ENCODE peak calls at places on chromosomes 12 and 14, in six cellular contexts. One of them, this sample, is unnamed.
A peak's percentile ranks its signal among the peaks of the same experiment; 100 is the strongest.

GRCh38 chr14:21933681-21934080 is 260.1 kb upstream of the OR4E1 start:
- DNase-seq in neuronal stem cell: no peak
- DNase-seq in H9: no peak
- DNase-seq in mesenchymal stem cell: no peak
- DNase-seq in IMR-90: no peak
- DNase-seq in mesendoderm: no peak
- DNase-seq in this sample: no peak

GRCh38 chr12:98752726-98753125 is 107.6 kb downstream of the APAF1 start:
- DNase-seq in neuronal stem cell: no peak
- DNase-seq in mesendoderm: peak; percentile 32
- DNase-seq in IMR-90: peak; percentile 69
- DNase-seq in H9: no peak
- DNase-seq in mesenchymal stem cell: no peak
- DNase-seq in this sample: no peak

GRCh38 chr12:3216726-3217682 is 139.8 kb downstream of the TSPAN9 start:
- DNase-seq in mesenchymal stem cell: peak; percentile 92
- DNase-seq in neuronal stem cell: no peak
- DNase-seq in mesendoderm: no peak
- DNase-seq in IMR-90: peak; percentile 88
- DNase-seq in H9: no peak
- DNase-seq in this sample: no peak

GRCh38 chr12:91347686-91348085 is 165.1 kb upstream of the DCN start:
- DNase-seq in mesendoderm: no peak
- DNase-seq in mesenchymal stem cell: no peak
- DNase-seq in H9: no peak
- DNase-seq in neuronal stem cell: no peak
- DNase-seq in IMR-90: no peak
- DNase-seq in this sample: peak; percentile 59

GRCh38 chr14:94341654-94342333 is 18.7 kb upstream of the SERPINA6 start:
- DNase-seq in IMR-90: no peak
- DNase-seq in neuronal stem cell: no peak
- DNase-seq in H9: no peak
- DNase-seq in mesenchymal stem cell: no peak
- DNase-seq in mesendoderm: no peak
- DNase-seq in this sample: no peak

GRCh38 chr12:59085680-59086079 is 165.4 kb upstream of the LRIG3 start:
- DNase-seq in neuronal stem cell: no peak
- DNase-seq in IMR-90: no peak
- DNase-seq in H9: no peak
- DNase-seq in mesenchymal stem cell: no peak
- DNase-seq in mesendoderm: no peak
- DNase-seq in this sample: no peak

GRCh38 chr12:103928736-103929050 is 1.5 kb upstream of the HSP90B1 start:
- DNase-seq in H9: no peak
- DNase-seq in neuronal stem cell: no peak
- DNase-seq in mesendoderm: no peak
- DNase-seq in mesenchymal stem cell: no peak
- DNase-seq in IMR-90: no peak
- DNase-seq in this sample: no peak

GRCh38 chr12:49984476-49984890 is 11.7 kb downstream of the AQP6 start:
- DNase-seq in IMR-90: no peak
- DNase-seq in neuronal stem cell: no peak
- DNase-seq in mesendoderm: peak; percentile 65
- DNase-seq in mesenchymal stem cell: peak; percentile 38
- DNase-seq in H9: no peak
- DNase-seq in this sample: no peak

GRCh38 chr14:50056457-50056856 is 59.9 kb downstream of the VCPKMT start:
- DNase-seq in IMR-90: no peak
- DNase-seq in mesendoderm: peak; percentile 41
- DNase-seq in H9: no peak
- DNase-seq in neuronal stem cell: no peak
- DNase-seq in mesenchymal stem cell: no peak
- DNase-seq in this sample: no peak

GRCh38 chr12:120175537-120175936 is 19.0 kb downstream of the GCN1 start:
- DNase-seq in mesendoderm: no peak
- DNase-seq in neuronal stem cell: no peak
- DNase-seq in H9: no peak
- DNase-seq in mesenchymal stem cell: no peak
- DNase-seq in IMR-90: no peak
- DNase-seq in this sample: peak; percentile 93

GRCh38 chr14:86363047-86363446 is 833.1 kb downstream of the FLRT2 start:
- DNase-seq in H9: no peak
- DNase-seq in IMR-90: no peak
- DNase-seq in neuronal stem cell: no peak
- DNase-seq in mesenchymal stem cell: no peak
- DNase-seq in mesendoderm: no peak
- DNase-seq in this sample: no peak

GRCh38 chr14:65352964-65353530 is 59.5 kb upstream of the FUT8 start:
- DNase-seq in mesenchymal stem cell: no peak
- DNase-seq in H9: no peak
- DNase-seq in IMR-90: no peak
- DNase-seq in mesendoderm: no peak
- DNase-seq in neuronal stem cell: no peak
- DNase-seq in this sample: no peak

GRCh38 chr14:65072937-65073336 is 29.4 kb downstream of the MAX start:
- DNase-seq in mesendoderm: no peak
- DNase-seq in neuronal stem cell: no peak
- DNase-seq in IMR-90: no peak
- DNase-seq in mesenchymal stem cell: no peak
- DNase-seq in H9: no peak
- DNase-seq in this sample: no peak

GRCh38 chr12:108214046-108214445 is 85.0 kb downstream of the WSCD2 start:
- DNase-seq in H9: no peak
- DNase-seq in IMR-90: no peak
- DNase-seq in mesenchymal stem cell: no peak
- DNase-seq in neuronal stem cell: no peak
- DNase-seq in mesendoderm: no peak
- DNase-seq in this sample: no peak

GRCh38 chr14:69625299-69626131 is 14.1 kb downstream of the SUSD6 start:
- DNase-seq in mesendoderm: no peak
- DNase-seq in IMR-90: peak; percentile 66
- DNase-seq in H9: no peak
- DNase-seq in neuronal stem cell: no peak
- DNase-seq in mesenchymal stem cell: peak; percentile 64
- DNase-seq in this sample: no peak

GRCh38 chr12:6341439-6342139 is at the start of gene TNFRSF1A:
- DNase-seq in IMR-90: peak; percentile 85
- DNase-seq in H9: peak; percentile 82
- DNase-seq in mesendoderm: peak; percentile 89
- DNase-seq in mesenchymal stem cell: peak; percentile 89
- DNase-seq in neuronal stem cell: no peak
- DNase-seq in this sample: peak; percentile 59

GRCh38 chr14:64296561-64296960 is 2.4 kb upstream of the ESR2 start:
- DNase-seq in H9: no peak
- DNase-seq in neuronal stem cell: no peak
- DNase-seq in mesendoderm: no peak
- DNase-seq in IMR-90: peak; percentile 15
- DNase-seq in mesenchymal stem cell: peak; percentile 26
- DNase-seq in this sample: no peak

GRCh38 chr14:20489093-20489994 is 16.0 kb upstream of the RNASE10 start:
- DNase-seq in IMR-90: peak; percentile 28
- DNase-seq in mesendoderm: no peak
- DNase-seq in neuronal stem cell: no peak
- DNase-seq in mesenchymal stem cell: no peak
- DNase-seq in H9: no peak
- DNase-seq in this sample: peak; percentile 31

GRCh38 chr14:49893309-49894213 is 679 bp downstream of the ARF6 start:
- DNase-seq in neuronal stem cell: peak; percentile 29
- DNase-seq in IMR-90: no peak
- DNase-seq in mesendoderm: peak; percentile 41
- DNase-seq in mesenchymal stem cell: peak; percentile 62
- DNase-seq in H9: no peak
- DNase-seq in this sample: peak; percentile 35

GRCh38 chr12:80829767-80830166 is 108.0 kb downstream of the LIN7A start:
- DNase-seq in mesendoderm: no peak
- DNase-seq in IMR-90: peak; percentile 13
- DNase-seq in mesenchymal stem cell: no peak
- DNase-seq in neuronal stem cell: no peak
- DNase-seq in H9: no peak
- DNase-seq in this sample: peak; percentile 42

GRCh38 chr12:23399402-23399933 is 550.0 kb downstream of the SOX5 start:
- DNase-seq in mesendoderm: no peak
- DNase-seq in neuronal stem cell: no peak
- DNase-seq in H9: no peak
- DNase-seq in mesenchymal stem cell: no peak
- DNase-seq in IMR-90: no peak
- DNase-seq in this sample: no peak

GRCh38 chr12:74365178-74365964 is 172.3 kb upstream of the ATXN7L3B start:
- DNase-seq in H9: peak; percentile 61
- DNase-seq in neuronal stem cell: no peak
- DNase-seq in mesendoderm: peak; percentile 73
- DNase-seq in mesenchymal stem cell: peak; percentile 26
- DNase-seq in IMR-90: peak; percentile 33
- DNase-seq in this sample: peak; percentile 40

GRCh38 chr12:114671664-114672476 is 12.1 kb downstream of the TBX3 start:
- DNase-seq in neuronal stem cell: peak; percentile 45
- DNase-seq in IMR-90: peak; percentile 69
- DNase-seq in mesenchymal stem cell: peak; percentile 72
- DNase-seq in mesendoderm: peak; percentile 81
- DNase-seq in H9: peak; percentile 75
- DNase-seq in this sample: no peak

GRCh38 chr14:83347874-83348273 is 1814.2 kb upstream of the SEL1L start:
- DNase-seq in neuronal stem cell: no peak
- DNase-seq in H9: no peak
- DNase-seq in IMR-90: peak; percentile 31
- DNase-seq in mesendoderm: no peak
- DNase-seq in mesenchymal stem cell: peak; percentile 2
- DNase-seq in this sample: no peak

GRCh38 chr12:65656904-65657351 is 167.4 kb upstream of the HMGA2 start:
- DNase-seq in IMR-90: peak; percentile 99
- DNase-seq in mesenchymal stem cell: peak; percentile 94
- DNase-seq in H9: no peak
- DNase-seq in mesendoderm: no peak
- DNase-seq in neuronal stem cell: no peak
- DNase-seq in this sample: no peak

GRCh38 chr12:39103552-39104165 is 198.3 kb upstream of the CPNE8 start:
- DNase-seq in mesendoderm: peak; percentile 82
- DNase-seq in neuronal stem cell: peak; percentile 65
- DNase-seq in H9: no peak
- DNase-seq in IMR-90: no peak
- DNase-seq in mesenchymal stem cell: peak; percentile 71
- DNase-seq in this sample: no peak

DNA sequence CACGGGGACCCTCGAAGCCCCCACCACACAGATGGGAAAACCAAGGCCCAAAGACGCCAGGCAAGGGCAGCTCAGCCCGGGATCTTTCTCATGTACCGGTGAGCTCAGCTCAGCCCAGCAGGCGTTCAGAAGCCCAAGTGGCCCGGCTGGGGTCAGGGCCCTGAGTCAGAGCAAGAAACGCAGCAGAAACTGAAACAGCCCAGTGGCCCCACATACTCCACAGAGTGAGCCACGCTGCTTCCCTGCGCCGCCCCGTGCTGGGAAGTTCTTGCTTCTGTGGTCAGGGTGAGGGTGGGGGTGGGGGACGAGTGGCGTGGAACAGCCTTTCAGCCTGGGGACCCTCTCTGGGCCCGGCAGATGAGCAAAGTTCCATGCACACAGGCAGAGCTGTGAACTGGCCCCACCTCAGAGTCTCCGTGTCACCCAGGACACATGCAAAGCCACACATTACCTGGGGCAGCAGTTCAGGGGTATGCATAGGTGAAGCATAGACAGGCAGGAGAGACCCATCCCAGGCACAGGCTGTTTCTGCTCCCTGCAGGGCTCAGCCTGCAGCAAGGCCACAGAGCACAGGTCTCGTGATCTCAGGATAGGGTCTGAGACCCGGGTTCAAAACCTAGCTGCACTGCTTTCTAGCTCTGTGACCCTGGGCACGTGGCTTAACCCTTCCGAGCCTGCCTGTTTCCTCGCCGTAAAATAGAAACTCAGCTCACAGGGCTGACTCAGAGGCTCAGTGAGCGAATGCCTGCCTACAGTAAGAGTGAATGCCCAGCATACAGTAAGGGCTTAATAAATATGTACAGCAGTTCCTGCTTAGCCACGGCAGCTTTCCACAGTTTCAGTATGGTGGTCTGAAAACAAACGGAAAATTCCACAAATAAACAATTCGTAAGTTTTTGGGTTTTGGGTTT is 21.6 kb downstream of the NCOR2 start:
- DNase-seq in mesenchymal stem cell: peak; percentile 98
- DNase-seq in neuronal stem cell: no peak
- DNase-seq in IMR-90: peak; percentile 43
- DNase-seq in H9: no peak
- DNase-seq in mesendoderm: no peak
- DNase-seq in this sample: no peak
- H2AK5ac ChIP-seq in mesenchymal stem cell: peak overlapping the region; percentile 93
- H2AK5ac ChIP-seq in neuronal stem cell: peak overlapping the region; percentile 39
- H2AK5ac ChIP-seq in IMR-90: no peak overlapping the region
- H2AK5ac ChIP-seq in H9: no peak overlapping the region
- H2AK5ac ChIP-seq in mesendoderm: no peak overlapping the region
- H2AK5ac ChIP-seq in this sample: no peak overlapping the region

DNA sequence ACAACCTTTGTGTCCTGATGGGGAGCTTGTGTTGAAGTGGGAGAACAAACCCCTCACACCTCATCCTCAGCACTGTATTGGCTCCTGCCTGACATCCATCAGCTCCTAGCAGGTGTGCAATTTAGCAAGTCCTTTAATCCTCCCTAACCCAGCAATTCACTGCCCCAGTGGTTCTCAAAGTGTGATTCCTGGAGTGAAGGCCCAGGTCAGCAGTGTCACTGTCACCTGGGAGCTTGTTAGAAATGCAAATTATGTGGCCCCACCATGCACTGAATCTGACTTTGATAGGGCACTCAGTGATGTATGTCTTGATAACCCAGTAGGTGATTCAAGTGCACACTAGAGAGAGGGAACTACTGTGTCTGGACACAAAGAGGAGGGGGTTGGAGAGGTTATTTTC is 133.6 kb downstream of the FGD4 start:
- DNase-seq in neuronal stem cell: no peak
- DNase-seq in mesendoderm: peak; percentile 25
- DNase-seq in mesenchymal stem cell: no peak
- DNase-seq in IMR-90: no peak
- DNase-seq in H9: no peak
- DNase-seq in this sample: no peak
- H3K23ac ChIP-seq in neuronal stem cell: no peak overlapping the region
- H3K23ac ChIP-seq in mesendoderm: no peak overlapping the region
- H3K23ac ChIP-seq in mesenchymal stem cell: no peak overlapping the region
- H3K23ac ChIP-seq in IMR-90: peak overlapping the region; percentile 82
- H3K23ac ChIP-seq in H9: no peak overlapping the region
- H3K23ac ChIP-seq in this sample: no peak overlapping the region

DNA sequence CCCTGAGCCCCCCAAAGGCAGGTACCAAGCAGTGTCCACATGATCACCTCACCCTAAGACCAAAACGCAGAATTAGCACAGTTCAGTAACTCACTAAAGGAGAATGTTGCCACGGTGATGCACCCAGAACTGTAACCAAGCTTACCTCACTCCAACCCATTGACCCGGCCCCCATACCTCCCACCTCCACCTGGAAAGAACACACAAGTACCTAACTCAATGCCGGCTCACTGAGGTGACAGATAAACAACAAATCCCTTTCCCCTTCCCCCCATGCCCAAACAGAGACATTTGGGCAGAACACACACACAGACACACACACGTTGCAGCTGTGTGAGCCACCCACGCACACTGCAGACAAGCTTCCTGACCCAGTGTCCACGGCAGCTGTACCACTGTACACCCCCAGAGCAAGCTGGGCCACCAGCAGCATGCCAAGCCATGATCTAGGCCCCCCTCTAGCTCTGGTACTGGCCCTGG is 1.3 kb downstream of the RAPGEF3 start:
- DNase-seq in IMR-90: no peak
- DNase-seq in mesenchymal stem cell: no peak
- DNase-seq in neuronal stem cell: no peak
- DNase-seq in H9: no peak
- DNase-seq in mesendoderm: no peak
- DNase-seq in this sample: no peak
- H2AK5ac ChIP-seq in IMR-90: no peak overlapping the region
- H2AK5ac ChIP-seq in mesenchymal stem cell: no peak overlapping the region
- H2AK5ac ChIP-seq in neuronal stem cell: peak overlapping the region; percentile 78
- H2AK5ac ChIP-seq in H9: no peak overlapping the region
- H2AK5ac ChIP-seq in mesendoderm: peak overlapping the region; percentile 98
- H2AK5ac ChIP-seq in this sample: peak overlapping the region; percentile 55

GRCh38 chr14:35374273-35374681 is 30.3 kb downstream of the NFKBIA start:
- DNase-seq in neuronal stem cell: no peak
- DNase-seq in mesendoderm: peak; percentile 88
- DNase-seq in IMR-90: peak; percentile 98
- DNase-seq in mesenchymal stem cell: peak; percentile 99
- DNase-seq in H9: no peak
- DNase-seq in this sample: peak; percentile 95
- H3K23ac ChIP-seq in neuronal stem cell: no peak overlapping the region
- H3K23ac ChIP-seq in mesendoderm: no peak overlapping the region
- H3K23ac ChIP-seq in IMR-90: peak overlapping the region; percentile 10
- H3K23ac ChIP-seq in mesenchymal stem cell: no peak overlapping the region
- H3K23ac ChIP-seq in H9: no peak overlapping the region
- H3K23ac ChIP-seq in this sample: no peak overlapping the region